ENCODE peak calls at places on chromosomes 11 and 22, in five cellular contexts. I is fibroblast of the aortic adventitia; E is activated T-helper 1 cell treated with anti-CD3 and anti-CD28 coated beads, Interleukin-2, amount 50 U/mL, for 16 hours; D is EH; Z is activated naive CD4-positive, alpha-beta T cell treated with anti-CD3 and anti-CD28 coated beads for 36 hours. R is an unnamed sample.

GRCh38 chr11:65166893-65167292 is 3.1 kb upstream of the SPDYC start:
- DNase-seq in D (no peak), I (no peak), Z (no peak), E (no peak), R (no peak)

GRCh38 chr22:20080776-20081654 is 974 bp downstream of the DGCR8 start:
- DNase-seq in E (no peak), I (peak), D (peak), Z (no peak), R (peak)

GRCh38 chr11:70107191-70107590 is 29.1 kb downstream of the ANO1 start:
- DNase-seq in E (no peak), I (no peak), D (no peak), Z (no peak), R (no peak)

GRCh38 chr11:72700026-72700610 is 25.9 kb upstream of the PDE2A start:
- DNase-seq in D (peak), I (peak), Z (no peak), E (no peak), R (peak)

GRCh38 chr11:71927813-71928738 is at the start of gene XNDC1N:
- DNase-seq in E (no peak), I (peak), D (peak), Z (peak), R (peak)

GRCh38 chr11:75492181-75492820 is 33.4 kb downstream of the GDPD5 start:
- DNase-seq in E (peak), D (peak), I (no peak), Z (peak), R (no peak)

GRCh38 chr22:37077802-37078448 is 26.4 kb downstream of the KCTD17 start:
- DNase-seq in Z (peak), D (peak), I (peak), E (peak), R (peak)

GRCh38 chr11:111327908-111328624 is 29.7 kb downstream of the POU2AF3 start:
- DNase-seq in Z (no peak), D (peak), I (no peak), E (no peak), R (no peak)

GRCh38 chr11:5476184-5476819 is 12.2 kb upstream of the OR52D1 start:
- DNase-seq in D (peak), I (peak), Z (peak), E (no peak), R (peak)

GRCh38 chr11:123251656-123252344 is 56.8 kb upstream of the CLMP start:
- DNase-seq in E (no peak), D (peak), Z (no peak), I (peak), R (peak)

GRCh38 chr22:39665229-39665628 is 94.7 kb downstream of the CACNA1I start:
- DNase-seq in I (no peak), D (no peak), E (no peak), Z (no peak), R (no peak)

GRCh38 chr11:74683279-74683871 is 47.9 kb downstream of the CHRDL2 start:
- DNase-seq in E (no peak), I (no peak), D (peak), Z (no peak), R (peak)

GRCh38 chr11:11916981-11917399 is 75.2 kb downstream of the USP47 start:
- DNase-seq in E (no peak), I (peak), D (peak), Z (no peak), R (peak)

GRCh38 chr11:123316003-123316402 is 114.1 kb upstream of the GRAMD1B start:
- DNase-seq in E (no peak), I (peak), D (peak), Z (no peak), R (no peak)

GRCh38 chr11:126174816-126175215 is 36.6 kb downstream of the RPUSD4 start:
- DNase-seq in D (no peak), I (no peak), E (no peak), Z (no peak), R (no peak)

GRCh38 chr11:11206457-11206856 is 146.6 kb downstream of the CSNK2A3 start:
- DNase-seq in Z (no peak), E (no peak), I (no peak), D (no peak), R (no peak)

GRCh38 chr11:105635466-105635865 is 25.6 kb downstream of the GRIA4 start:
- DNase-seq in Z (no peak), I (no peak), E (no peak), D (no peak), R (no peak)

R was measured in foreskin fibroblast.